ENCODE peak calls at places on chromosomes 3 and 15, in eight cellular contexts. X is psoas muscle; C is GM23338; W is CD4-positive, CD25-positive, alpha-beta regulatory T cell; Z is neuronal stem cell; R is HCT116; B is neural progenitor cell; T is GM23248. Q is an unnamed sample.
A peak's percentile ranks its signal among the peaks of the same experiment; 100 is the strongest.

GRCh38 chr3:18556001-18556408 is 130.9 kb upstream of the SATB1 start:
- DNase-seq in X (no peak), C (no peak), W (no peak), Z (no peak), R (no peak), B (no peak), T (no peak), Q (no peak)

GRCh38 chr3:23668430-23668904 is 137.3 kb upstream of the UBE2E1 start:
- DNase-seq in X (no peak), C (no peak), W (no peak), Z (no peak), R (peak; percentile 95), B (no peak), T (peak; percentile 86), Q (no peak)

GRCh38 chr3:69784854-69785523 is 45.7 kb downstream of the MITF start:
- DNase-seq in X (peak; percentile 71), C (no peak), W (no peak), Z (no peak), R (no peak), B (no peak), T (peak; percentile 93), Q (no peak)

GRCh38 chr3:181757694-181758306 is 46.1 kb downstream of the SOX2 start:
- DNase-seq in X (no peak), C (peak; percentile 37), W (no peak), Z (peak; percentile 57), R (no peak), B (peak; percentile 77), T (no peak), Q (no peak)

GRCh38 chr3:57691411-57692133 is 1.3 kb downstream of the DENND6A start:
- DNase-seq in X (no peak), C (peak; percentile 7), W (no peak), Z (no peak), R (no peak), B (no peak), T (peak; percentile 51), Q (no peak)

GRCh38 chr3:64655160-64655559 is 32.6 kb downstream of the ADAMTS9 start:
- DNase-seq in X (no peak), C (no peak), W (no peak), Z (no peak), R (no peak), B (no peak), T (no peak), Q (no peak)

GRCh38 chr3:72537448-72537847 is 310.8 kb downstream of the SHQ1 start:
- DNase-seq in X (no peak), C (no peak), W (no peak), Z (no peak), R (no peak), B (no peak), T (no peak), Q (no peak)

GRCh38 chr3:15333099-15333956 is 942 bp upstream of the SH3BP5 start:
- DNase-seq in X (no peak), C (no peak), W (no peak), Z (no peak), R (no peak), B (no peak), T (peak; percentile 21), Q (no peak)

GRCh38 chr15:92247649-92248242 is 145.9 kb upstream of the ST8SIA2 start:
- DNase-seq in X (no peak), C (no peak), W (no peak), Z (no peak), R (no peak), B (no peak), T (no peak), Q (no peak)

GRCh38 chr15:52658955-52659354 is 20.2 kb downstream of the ATOSA start:
- DNase-seq in X (no peak), C (no peak), W (no peak), Z (no peak), R (no peak), B (no peak), T (no peak), Q (no peak)

GRCh38 chr3:32626650-32627049 is 56.0 kb upstream of the DYNC1LI1 start:
- DNase-seq in X (peak; percentile 25), C (no peak), W (no peak), Z (no peak), R (no peak), B (no peak), T (no peak), Q (no peak)

GRCh38 chr15:93942140-93942808 is 289.1 kb upstream of the MCTP2 start:
- DNase-seq in X (no peak), C (no peak), W (no peak), Z (no peak), R (no peak), B (no peak), T (peak; percentile 24), Q (no peak)

GRCh38 chr15:99331366-99331765 is 80.1 kb downstream of the LRRC28 start:
- DNase-seq in X (no peak), C (no peak), W (no peak), Z (no peak), R (no peak), B (no peak), T (peak; percentile 29), Q (no peak)

GRCh38 chr3:106628407-106628806 is 748.8 kb upstream of the CCDC54 start:
- DNase-seq in X (no peak), C (no peak), W (no peak), Z (no peak), R (no peak), B (no peak), T (peak; percentile 67), Q (no peak)

GRCh38 chr15:52527898-52528464 is 699 bp downstream of the MYO5A start:
- DNase-seq in X (peak; percentile 25), C (peak; percentile 45), W (peak; percentile 17), Z (peak; percentile 38), R (no peak), B (peak; percentile 54), T (peak; percentile 68), Q (peak; percentile 65)

GRCh38 chr3:13740795-13741194 is 139.1 kb downstream of the WNT7A start:
- DNase-seq in X (no peak), C (no peak), W (no peak), Z (no peak), R (no peak), B (no peak), T (no peak), Q (no peak)

GRCh38 chr3:115961390-115961789 is 338.1 kb downstream of the GAP43 start:
- DNase-seq in X (no peak), C (no peak), W (no peak), Z (no peak), R (no peak), B (no peak), T (peak; percentile 68), Q (no peak)

GRCh38 chr3:122349171-122349570 is 24.1 kb downstream of the CSTA start:
- DNase-seq in X (no peak), C (no peak), W (no peak), Z (no peak), R (no peak), B (no peak), T (no peak), Q (no peak)

GRCh38 chr3:30555968-30556367 is 50.4 kb upstream of the TGFBR2 start:
- DNase-seq in X (no peak), C (no peak), W (no peak), Z (no peak), R (no peak), B (no peak), T (no peak), Q (no peak)

GRCh38 chr3:15606434-15606891 is 4.9 kb downstream of the BTD start:
- DNase-seq in X (no peak), C (no peak), W (no peak), Z (no peak), R (no peak), B (no peak), T (peak; percentile 41), Q (no peak)

GRCh38 chr3:137347132-137347531 is 389.3 kb downstream of the IL20RB start:
- DNase-seq in X (no peak), C (peak; percentile 47), W (no peak), Z (no peak), R (no peak), B (no peak), T (no peak), Q (peak; percentile 26)

GRCh38 chr3:137347817-137348368 is 390.1 kb downstream of the IL20RB start:
- DNase-seq in X (no peak), C (no peak), W (no peak), Z (peak; percentile 55), R (no peak), B (peak; percentile 73), T (no peak), Q (no peak)

DNA sequence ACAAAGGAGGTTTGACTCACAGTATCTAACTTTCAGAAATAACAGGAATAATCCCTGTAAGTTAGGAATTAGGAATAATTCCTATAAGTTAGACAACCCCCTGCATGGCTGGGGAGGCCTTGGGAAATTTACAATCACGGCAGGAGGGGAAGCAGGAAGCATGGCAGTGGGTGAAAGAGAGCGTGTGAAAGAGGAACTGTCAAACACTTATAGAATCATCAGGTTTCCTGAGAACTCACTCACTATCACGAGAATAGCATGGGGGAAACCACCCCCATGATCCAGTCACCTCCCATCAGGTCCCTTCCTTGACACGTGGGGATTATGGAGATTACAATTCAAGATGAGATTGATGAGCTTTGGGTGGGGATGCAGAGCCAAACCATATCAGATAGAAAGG is 385.5 kb downstream of the IL20RB start:
- DNase-seq in X (no peak), C (no peak), W (no peak), Z (no peak), R (no peak), B (no peak), T (no peak), Q (no peak)
- H3K27me3 ChIP-seq in X (no peaks in the 10 kb centered on the region), C (no peaks in the 10 kb centered on the region), W (no peaks in the 10 kb centered on the region), Z (no peaks in the 10 kb centered on the region), R (no peaks in the 10 kb centered on the region), B (no peaks in the 10 kb centered on the region), T (no peaks in the 10 kb centered on the region), Q (no peaks in the 10 kb centered on the region)

GRCh38 chr15:86653344-86654192 is 573.9 kb downstream of the AGBL1 start:
- DNase-seq in X (no peak), C (no peak), W (no peak), Z (no peak), R (no peak), B (no peak), T (no peak), Q (no peak)
- H3K4me3 ChIP-seq in X (no peak overlapping the region), C (no peak overlapping the region), W (peak overlapping the region; percentile 62), Z (no peak overlapping the region), R (no peak overlapping the region), B (no peak overlapping the region), T (no peak overlapping the region), Q (no peak overlapping the region)

GRCh38 chr3:52403955-52404354 is 40.9 kb downstream of the SEMA3G start:
- DNase-seq in X (no peak), C (no peak), W (no peak), Z (no peak), R (no peak), B (no peak), T (no peak), Q (no peak)
- H3K36me3 ChIP-seq in X (peaks cover 12% of the 10 kb centered on the region), C (peaks cover 3% of the 10 kb centered on the region), W (peaks cover 78% of the 10 kb centered on the region), Z (peaks cover 73% of the 10 kb centered on the region), R (peaks cover 31% of the 10 kb centered on the region), B (no peaks in the 10 kb centered on the region), T (peaks cover 6% of the 10 kb centered on the region), Q (peaks cover 53% of the 10 kb centered on the region)

GRCh38 chr3:131564812-131565211 is 62.0 kb upstream of the MRPL3 start:
- DNase-seq in X (no peak), C (no peak), W (no peak), Z (no peak), R (no peak), B (no peak), T (no peak), Q (no peak)

DNA sequence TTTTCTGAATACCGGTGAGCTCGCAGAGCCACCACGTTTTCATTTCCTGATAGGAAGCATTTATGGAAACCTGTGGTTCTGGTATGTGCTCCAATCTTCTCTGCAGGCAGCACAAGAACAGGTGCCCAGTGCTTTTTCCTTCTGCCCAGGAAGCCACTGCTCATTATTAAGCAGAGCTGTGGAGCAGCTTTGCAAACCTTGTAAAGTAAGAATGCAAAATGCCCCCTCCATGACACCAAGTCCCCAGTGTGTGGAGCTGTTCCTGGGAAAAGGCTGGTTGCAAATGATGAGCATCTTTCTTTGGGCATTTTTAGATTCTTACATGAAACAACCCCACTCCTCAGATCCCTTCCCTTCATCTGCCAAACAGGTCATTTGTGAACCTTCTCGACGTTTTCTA is 65.7 kb upstream of the MRPL3 start:
- DNase-seq in X (no peak), C (peak; percentile 74), W (no peak), Z (no peak), R (no peak), B (peak; percentile 42), T (no peak), Q (peak; percentile 7)
- H3K27me3 ChIP-seq in X (peaks cover 5% of the 10 kb centered on the region), C (no peaks in the 10 kb centered on the region), W (peaks cover 1% of the 10 kb centered on the region), Z (no peaks in the 10 kb centered on the region), R (peaks cover 64% of the 10 kb centered on the region), B (no peaks in the 10 kb centered on the region), T (no peaks in the 10 kb centered on the region), Q (no peaks in the 10 kb centered on the region)

Q was measured in H7.